ENCODE peak calls at places on chromosomes 1 and 21, in four cellular contexts. H, Z, P and R are unnamed samples.

GRCh38 chr1:24168246-24168645 is 18.8 kb downstream of the IFNLR1 start:
- DNase-seq in H (no peak), Z (no peak), P (no peak), R (no peak)

GRCh38 chr1:22044690-22045420 is 7.7 kb upstream of the CDC42 start:
- DNase-seq in H (no peak), Z (no peak), P (no peak), R (no peak)

GRCh38 chr1:204409111-204409510 is 2.5 kb downstream of the PPP1R15B start:
- DNase-seq in H (no peak), Z (no peak), P (no peak), R (no peak)

GRCh38 chr1:198088360-198089071 is 68.3 kb upstream of the NEK7 start:
- DNase-seq in H (no peak), Z (peak; percentile 67), P (no peak), R (peak; percentile 46)

GRCh38 chr1:108070662-108071061 is 105.7 kb upstream of the VAV3 start:
- DNase-seq in H (no peak), Z (no peak), P (no peak), R (no peak)

GRCh38 chr1:151924691-151925587 is 15.6 kb upstream of the THEM4 start:
- DNase-seq in H (no peak), Z (no peak), P (no peak), R (no peak)

GRCh38 chr1:6743189-6744101 is 41.8 kb upstream of the CAMTA1 start:
- DNase-seq in H (no peak), Z (no peak), P (no peak), R (peak; percentile 56)

GRCh38 chr1:65395887-65396612 is 24.4 kb upstream of the LEPR start:
- DNase-seq in H (no peak), Z (no peak), P (no peak), R (no peak)

GRCh38 chr1:7388488-7389185 is 382.5 kb upstream of the VAMP3 start:
- DNase-seq in H (no peak), Z (no peak), P (no peak), R (no peak)

GRCh38 chr1:4529579-4530445 is 124.6 kb upstream of the AJAP1 start:
- DNase-seq in H (no peak), Z (no peak), P (no peak), R (no peak)

GRCh38 chr1:156247460-156248322 is at the start of gene PAQR6:
- DNase-seq in H (no peak), Z (no peak), P (no peak), R (no peak)

GRCh38 chr1:77322061-77322900 is 40.5 kb downstream of the AK5 start:
- DNase-seq in H (no peak), Z (no peak), P (no peak), R (no peak)

GRCh38 chr1:180435566-180435965 is 66.8 kb downstream of the ACBD6 start:
- DNase-seq in H (no peak), Z (no peak), P (no peak), R (no peak)

GRCh38 chr1:69223156-69223555 is 344.6 kb upstream of the LRRC7 start:
- DNase-seq in H (no peak), Z (no peak), P (no peak), R (no peak)

GRCh38 chr21:34179204-34179935 is 106.0 kb downstream of the MRPS6 start:
- DNase-seq in H (no peak), Z (no peak), P (no peak), R (no peak)

GRCh38 chr1:11501491-11501897 is 22.5 kb downstream of the DISP3 start:
- DNase-seq in H (no peak), Z (no peak), P (no peak), R (no peak)

GRCh38 chr1:93352376-93352775 is 6.7 kb downstream of the DR1 start:
- DNase-seq in H (no peak), Z (no peak), P (no peak), R (no peak)

GRCh38 chr1:216325946-216326345 is 97.3 kb downstream of the USH2A start:
- DNase-seq in H (no peak), Z (no peak), P (no peak), R (no peak)

GRCh38 chr1:47688161-47688560 is 250.3 kb downstream of the FOXD2 start:
- DNase-seq in H (no peak), Z (no peak), P (no peak), R (no peak)

GRCh38 chr1:170776777-170777176 is 112.8 kb downstream of the PRRX1 start:
- DNase-seq in H (no peak), Z (no peak), P (no peak), R (no peak)

GRCh38 chr1:7301346-7301993 is 469.6 kb upstream of the VAMP3 start:
- DNase-seq in H (no peak), Z (no peak), P (no peak), R (no peak)

GRCh38 chr1:40703316-40703715 is 11.8 kb downstream of the NFYC start:
- DNase-seq in H (no peak), Z (no peak), P (no peak), R (no peak)

GRCh38 chr1:234589064-234589765 is 20.8 kb downstream of the IRF2BP2 start:
- DNase-seq in H (no peak), Z (no peak), P (no peak), R (no peak)
- H3K4me1 ChIP-seq in H (no peaks in the 10 kb centered on the region), Z (peaks cover 19% of the 10 kb centered on the region), P (no peaks in the 10 kb centered on the region), R (no peaks in the 10 kb centered on the region)

GRCh38 chr1:94579876-94580294 is 38.3 kb upstream of the F3 start:
- DNase-seq in H (no peak), Z (no peak), P (no peak), R (no peak)

GRCh38 chr1:94578856-94579255 is 37.3 kb upstream of the F3 start:
- DNase-seq in H (no peak), Z (no peak), P (no peak), R (no peak)

GRCh38 chr1:94582578-94582977 is 41.0 kb upstream of the F3 start:
- DNase-seq in H (no peak), Z (no peak), P (no peak), R (no peak)

GRCh38 chr1:94580367-94581115 is 39.0 kb upstream of the F3 start:
- DNase-seq in H (no peak), Z (no peak), P (no peak), R (no peak)
- H3K27ac ChIP-seq in H (no peak overlapping the region), Z (no peak overlapping the region), P (no peak overlapping the region), R (peak overlapping the region; percentile 31)

GRCh38 chr21:43787180-43787533 is 2.2 kb upstream of the RRP1 start:
- DNase-seq in H (no peak), Z (no peak), P (no peak), R (no peak)
- H3K9me3 ChIP-seq in H (no peaks in the 10 kb centered on the region), Z (no peaks in the 10 kb centered on the region), P (no peaks in the 10 kb centered on the region), R (no peaks in the 10 kb centered on the region)

GRCh38 chr1:200900877-200901276 is 6.2 kb downstream of the INAVA start:
- DNase-seq in H (no peak), Z (no peak), P (no peak), R (no peak)
- H3K4me1 ChIP-seq in H (peaks cover 4% of the 10 kb centered on the region), Z (no peaks in the 10 kb centered on the region), P (peaks cover 9% of the 10 kb centered on the region), R (no peaks in the 10 kb centered on the region)